ENCODE peak calls at places on chromosome 15, in nine cellular contexts. K, F, D, S, J, H, X, B and P are unnamed samples.

GRCh38 chr15:100114526-100114925 is 227.2 kb downstream of the ADAMTS17 start:
- DNase-seq in K (peak; percentile 94), F (no peak), D (peak; percentile 48), S (no peak), J (no peak), H (no peak), X (peak; percentile 54), B (no peak), P (no peak)

GRCh38 chr15:63405683-63406456 is 24.2 kb upstream of the CA12 start:
- DNase-seq in K (no peak), F (no peak), D (no peak), S (no peak), J (no peak), H (no peak), X (no peak), B (no peak), P (no peak)

GRCh38 chr15:73941044-73941443 is 14.8 kb downstream of the LOXL1 start:
- DNase-seq in K (peak; percentile 84), F (no peak), D (peak; percentile 97), S (no peak), J (no peak), H (no peak), X (peak; percentile 85), B (no peak), P (peak; percentile 67)

GRCh38 chr15:27669641-27670040 is 429.5 kb downstream of the OCA2 start:
- DNase-seq in K (no peak), F (no peak), D (no peak), S (no peak), J (no peak), H (no peak), X (no peak), B (no peak), P (no peak)

GRCh38 chr15:52657338-52657737 is 21.9 kb downstream of the ATOSA start:
- DNase-seq in K (peak; percentile 66), F (no peak), D (peak; percentile 93), S (no peak), J (no peak), H (no peak), X (peak; percentile 80), B (no peak), P (no peak)

GRCh38 chr15:70430029-70430428 is 332.3 kb upstream of the TLE3 start:
- DNase-seq in K (peak; percentile 94), F (no peak), D (peak; percentile 77), S (no peak), J (no peak), H (no peak), X (peak; percentile 74), B (no peak), P (no peak)

GRCh38 chr15:52161406-52161966 is 29.7 kb downstream of the GNB5 start:
- DNase-seq in K (no peak), F (no peak), D (no peak), S (no peak), J (peak; percentile 22), H (no peak), X (no peak), B (no peak), P (no peak)

GRCh38 chr15:51144021-51144532 is 49.4 kb upstream of the TNFAIP8L3 start:
- DNase-seq in K (peak; percentile 90), F (no peak), D (peak; percentile 76), S (no peak), J (no peak), H (no peak), X (peak; percentile 77), B (no peak), P (no peak)

GRCh38 chr15:91603681-91604080 is 249.8 kb upstream of the SLCO3A1 start:
- DNase-seq in K (no peak), F (no peak), D (no peak), S (no peak), J (no peak), H (no peak), X (no peak), B (no peak), P (no peak)

GRCh38 chr15:48966595-48967301 is 3.0 kb upstream of the SHC4 start:
- DNase-seq in K (peak; percentile 46), F (no peak), D (peak; percentile 93), S (peak; percentile 79), J (no peak), H (no peak), X (peak; percentile 64), B (no peak), P (peak; percentile 30)

GRCh38 chr15:55253580-55253979 is 36.0 kb downstream of the RAB27A start:
- DNase-seq in K (peak; percentile 77), F (no peak), D (peak; percentile 89), S (no peak), J (no peak), H (no peak), X (peak; percentile 93), B (no peak), P (no peak)

GRCh38 chr15:55247766-55248427 is 41.7 kb downstream of the RAB27A start:
- DNase-seq in K (no peak), F (no peak), D (no peak), S (no peak), J (no peak), H (no peak), X (no peak), B (no peak), P (no peak)

GRCh38 chr15:55250392-55250791 is 39.2 kb downstream of the RAB27A start:
- DNase-seq in K (peak; percentile 93), F (peak; percentile 18), D (peak; percentile 76), S (no peak), J (no peak), H (no peak), X (peak; percentile 98), B (no peak), P (no peak)

GRCh38 chr15:55248895-55249294 is 40.7 kb downstream of the RAB27A start:
- DNase-seq in K (no peak), F (no peak), D (no peak), S (no peak), J (no peak), H (no peak), X (peak; percentile 51), B (no peak), P (no peak)

DNA sequence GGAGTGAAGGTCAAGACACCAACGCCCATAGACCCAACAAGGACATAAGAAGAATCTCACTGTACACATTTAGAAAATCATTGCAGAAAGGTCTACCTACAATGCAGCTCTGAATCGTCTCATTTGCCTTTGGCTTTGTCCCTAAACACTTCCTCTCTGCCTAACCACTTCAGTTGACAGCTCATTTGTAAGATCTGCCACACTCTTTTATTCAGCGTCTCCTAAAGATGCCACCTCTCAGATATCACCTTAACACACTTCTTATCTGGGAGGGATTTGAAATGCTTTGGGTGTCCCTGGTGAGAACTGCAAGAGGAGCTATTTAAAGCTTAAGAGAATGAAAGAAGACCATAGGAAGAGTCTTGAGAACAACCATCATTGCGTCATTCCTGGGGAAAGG is 38.7 kb downstream of the RAB27A start:
- DNase-seq in K (no peak), F (no peak), D (no peak), S (no peak), J (peak; percentile 55), H (no peak), X (no peak), B (no peak), P (no peak)
- H3K4me1 ChIP-seq in K (peaks cover 25% of the 10 kb centered on the region), F (peaks cover 19% of the 10 kb centered on the region), D (peaks cover 28% of the 10 kb centered on the region), S (peaks cover 22% of the 10 kb centered on the region), J (peaks cover 11% of the 10 kb centered on the region), H (peaks cover 10% of the 10 kb centered on the region), X (no peaks in the 10 kb centered on the region), B (peaks cover 74% of the 10 kb centered on the region), P (peaks cover 12% of the 10 kb centered on the region)

GRCh38 chr15:83105450-83105849 is 2.0 kb upstream of the TM6SF1 start:
- DNase-seq in K (no peak), F (no peak), D (no peak), S (no peak), J (no peak), H (no peak), X (no peak), B (no peak), P (no peak)

GRCh38 chr15:83108266-83109219 is 1.1 kb downstream of the TM6SF1 start:
- DNase-seq in K (peak; percentile 82), F (peak; percentile 41), D (peak; percentile 52), S (peak; percentile 52), J (peak; percentile 63), H (no peak), X (peak; percentile 72), B (peak; percentile 3), P (peak; percentile 77)

GRCh38 chr15:83106994-83107840 is at the start of gene TM6SF1:
- DNase-seq in K (no peak), F (no peak), D (no peak), S (peak; percentile 10), J (peak; percentile 71), H (no peak), X (no peak), B (no peak), P (peak; percentile 33)

GRCh38 chr15:83109532-83109931 is 2.1 kb downstream of the TM6SF1 start:
- DNase-seq in K (no peak), F (no peak), D (no peak), S (no peak), J (no peak), H (no peak), X (no peak), B (no peak), P (no peak)

DNA sequence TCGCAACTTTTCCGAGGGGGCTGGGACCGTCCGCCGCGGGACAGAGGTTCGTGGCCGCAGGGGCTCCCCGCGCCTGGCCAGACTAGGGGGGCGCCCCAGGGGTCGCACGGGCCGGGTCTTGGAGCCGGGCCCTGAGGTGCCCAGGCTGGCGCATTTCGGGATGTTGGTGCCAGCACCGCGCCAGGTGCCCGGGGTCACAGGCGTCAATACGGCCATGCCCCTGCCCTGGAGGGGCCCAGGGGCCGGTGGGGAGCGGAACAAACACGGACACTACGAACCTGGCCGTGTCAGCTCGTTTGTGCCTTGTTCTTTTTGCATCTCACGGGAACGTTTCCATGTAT is 366 bp downstream of the TM6SF1 start:
- DNase-seq in K (no peak), F (no peak), D (no peak), S (no peak), J (no peak), H (no peak), X (no peak), B (no peak), P (no peak)
- H3K4me1 ChIP-seq in K (no peaks in the 10 kb centered on the region), F (peaks cover 7% of the 10 kb centered on the region), D (peaks cover 12% of the 10 kb centered on the region), S (peaks cover 17% of the 10 kb centered on the region), J (no peaks in the 10 kb centered on the region), H (peaks cover 4% of the 10 kb centered on the region), X (peaks cover 8% of the 10 kb centered on the region), B (peaks cover 31% of the 10 kb centered on the region), P (peaks cover 3% of the 10 kb centered on the region)

DNA sequence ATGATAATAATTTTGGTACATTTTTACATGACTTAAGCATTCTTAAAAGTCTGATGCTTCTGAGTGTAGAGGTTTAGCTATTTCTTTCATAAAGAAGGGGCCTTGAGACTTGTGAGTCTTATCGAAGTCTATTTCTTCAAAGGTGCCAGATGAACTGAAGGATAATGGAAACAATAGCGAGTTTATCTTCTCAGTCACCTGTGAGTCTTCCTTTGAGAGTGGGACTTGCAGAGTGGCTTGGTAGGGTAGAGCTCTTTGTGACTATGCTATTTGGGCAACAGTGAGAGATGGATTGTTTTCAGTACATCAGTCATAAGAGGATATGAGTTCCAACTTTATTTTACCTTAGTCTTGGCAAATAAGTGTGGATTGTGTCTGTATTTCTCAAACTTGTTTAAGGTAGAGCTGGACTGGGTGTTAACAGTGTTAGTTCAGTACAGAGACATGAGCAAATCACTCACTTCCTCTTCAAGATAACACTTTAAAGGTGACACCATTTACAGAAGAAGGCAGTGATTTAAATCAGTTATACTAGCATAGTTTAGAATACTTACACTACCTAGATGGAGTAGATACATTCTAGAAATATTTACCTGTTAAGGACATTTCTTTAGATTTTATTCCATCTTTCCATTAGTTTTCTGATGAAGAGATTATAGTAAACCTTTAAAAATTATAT is 3.2 kb downstream of the AKAP13 start:
- DNase-seq in K (no peak), F (no peak), D (no peak), S (peak; percentile 47), J (no peak), H (no peak), X (no peak), B (no peak), P (no peak)
- H3K4me1 ChIP-seq in K (peaks cover 16% of the 10 kb centered on the region), F (peaks cover 22% of the 10 kb centered on the region), D (peaks cover 5% of the 10 kb centered on the region), S (peaks cover 33% of the 10 kb centered on the region), J (no peaks in the 10 kb centered on the region), H (peaks cover 16% of the 10 kb centered on the region), X (no peaks in the 10 kb centered on the region), B (peaks cover 47% of the 10 kb centered on the region), P (peaks cover 26% of the 10 kb centered on the region)

GRCh38 chr15:38534691-38535090 is 29.9 kb downstream of the RASGRP1 start:
- DNase-seq in K (no peak), F (no peak), D (no peak), S (no peak), J (no peak), H (no peak), X (no peak), B (no peak), P (no peak)
- H3K4me1 ChIP-seq in K (no peaks in the 10 kb centered on the region), F (no peaks in the 10 kb centered on the region), D (peaks cover 15% of the 10 kb centered on the region), S (peaks cover 91% of the 10 kb centered on the region), J (peaks cover 4% of the 10 kb centered on the region), H (no peaks in the 10 kb centered on the region), X (peaks cover 2% of the 10 kb centered on the region), B (peaks cover 27% of the 10 kb centered on the region), P (peaks cover 14% of the 10 kb centered on the region)